ENCODE peak calls at places on chromosomes 13 and 19, in five cellular contexts. One of them, this sample, is unnamed.

GRCh38 chr13:96903085-96903484 is 91.2 kb downstream of the OXGR1 start:
- DNase-seq in cardiac fibroblast: no peak
- DNase-seq in activated B cell treated with CpG ODN at 0.5 μM for 24 hours: no peak
- DNase-seq in tibial nerve: no peak
- DNase-seq in choroid plexus epithelial cell: no peak
- DNase-seq in this sample: no peak

GRCh38 chr13:109010912-109011311 is 381.5 kb downstream of the MYO16 start:
- DNase-seq in choroid plexus epithelial cell: peak
- DNase-seq in activated B cell treated with CpG ODN at 0.5 μM for 24 hours: no peak
- DNase-seq in cardiac fibroblast: no peak
- DNase-seq in tibial nerve: no peak
- DNase-seq in this sample: no peak

GRCh38 chr13:110127986-110128511 is 178.9 kb downstream of the COL4A1 start:
- DNase-seq in tibial nerve: no peak
- DNase-seq in cardiac fibroblast: peak
- DNase-seq in choroid plexus epithelial cell: peak
- DNase-seq in activated B cell treated with CpG ODN at 0.5 μM for 24 hours: no peak
- DNase-seq in this sample: no peak

GRCh38 chr13:50589139-50589538 is 254.4 kb downstream of the DLEU7 start:
- DNase-seq in tibial nerve: no peak
- DNase-seq in choroid plexus epithelial cell: peak
- DNase-seq in cardiac fibroblast: peak
- DNase-seq in activated B cell treated with CpG ODN at 0.5 μM for 24 hours: no peak
- DNase-seq in this sample: no peak

GRCh38 chr13:109740721-109741120 is 45.7 kb downstream of the IRS2 start:
- DNase-seq in cardiac fibroblast: no peak
- DNase-seq in activated B cell treated with CpG ODN at 0.5 μM for 24 hours: no peak
- DNase-seq in choroid plexus epithelial cell: no peak
- DNase-seq in tibial nerve: no peak
- DNase-seq in this sample: no peak

GRCh38 chr19:47122359-47123335 is 8.0 kb upstream of the SAE1 start:
- DNase-seq in tibial nerve: no peak
- DNase-seq in choroid plexus epithelial cell: peak
- DNase-seq in activated B cell treated with CpG ODN at 0.5 μM for 24 hours: no peak
- DNase-seq in cardiac fibroblast: peak
- DNase-seq in this sample: no peak

GRCh38 chr19:30369833-30370232 is 2.4 kb upstream of the ZNF536 start:
- DNase-seq in cardiac fibroblast: no peak
- DNase-seq in activated B cell treated with CpG ODN at 0.5 μM for 24 hours: no peak
- DNase-seq in choroid plexus epithelial cell: no peak
- DNase-seq in tibial nerve: no peak
- DNase-seq in this sample: no peak

GRCh38 chr19:10655457-10656312 is 1.5 kb downstream of the ILF3 start:
- DNase-seq in activated B cell treated with CpG ODN at 0.5 μM for 24 hours: no peak
- DNase-seq in tibial nerve: no peak
- DNase-seq in cardiac fibroblast: peak
- DNase-seq in choroid plexus epithelial cell: peak
- DNase-seq in this sample: no peak

GRCh38 chr13:107450931-107451330 is 764.4 kb downstream of the LIG4 start:
- DNase-seq in choroid plexus epithelial cell: peak
- DNase-seq in cardiac fibroblast: peak
- DNase-seq in activated B cell treated with CpG ODN at 0.5 μM for 24 hours: no peak
- DNase-seq in tibial nerve: no peak
- DNase-seq in this sample: no peak

GRCh38 chr19:18772620-18773587 is 18.2 kb downstream of the COMP start:
- DNase-seq in cardiac fibroblast: no peak
- DNase-seq in activated B cell treated with CpG ODN at 0.5 μM for 24 hours: no peak
- DNase-seq in choroid plexus epithelial cell: no peak
- DNase-seq in tibial nerve: no peak
- DNase-seq in this sample: no peak

GRCh38 chr13:102799544-102800144 is 725 bp downstream of the BIVM start:
- DNase-seq in activated B cell treated with CpG ODN at 0.5 μM for 24 hours: peak
- DNase-seq in choroid plexus epithelial cell: peak
- DNase-seq in tibial nerve: no peak
- DNase-seq in cardiac fibroblast: peak
- DNase-seq in this sample: peak

GRCh38 chr13:40064723-40065122 is 409.3 kb downstream of the COG6 start:
- DNase-seq in activated B cell treated with CpG ODN at 0.5 μM for 24 hours: no peak
- DNase-seq in choroid plexus epithelial cell: peak
- DNase-seq in cardiac fibroblast: peak
- DNase-seq in tibial nerve: no peak
- DNase-seq in this sample: no peak

GRCh38 chr19:38250821-38251563 is 5.2 kb downstream of the PPP1R14A start:
- DNase-seq in activated B cell treated with CpG ODN at 0.5 μM for 24 hours: no peak
- DNase-seq in tibial nerve: peak
- DNase-seq in choroid plexus epithelial cell: no peak
- DNase-seq in cardiac fibroblast: peak
- DNase-seq in this sample: no peak

GRCh38 chr19:2983351-2984195 is 6.2 kb downstream of the TLE6 start:
- DNase-seq in activated B cell treated with CpG ODN at 0.5 μM for 24 hours: peak
- DNase-seq in tibial nerve: peak
- DNase-seq in choroid plexus epithelial cell: peak
- DNase-seq in cardiac fibroblast: peak
- DNase-seq in this sample: peak

GRCh38 chr13:19596960-19597361 is 35.6 kb upstream of the TPTE2 start:
- DNase-seq in cardiac fibroblast: peak
- DNase-seq in choroid plexus epithelial cell: peak
- DNase-seq in activated B cell treated with CpG ODN at 0.5 μM for 24 hours: no peak
- DNase-seq in tibial nerve: no peak
- DNase-seq in this sample: no peak

GRCh38 chr19:45110811-45111210 is 17.8 kb downstream of the PPP1R37 start:
- DNase-seq in activated B cell treated with CpG ODN at 0.5 μM for 24 hours: no peak
- DNase-seq in cardiac fibroblast: no peak
- DNase-seq in choroid plexus epithelial cell: no peak
- DNase-seq in tibial nerve: no peak
- DNase-seq in this sample: no peak

GRCh38 chr13:112159575-112160547 is 92.9 kb downstream of the SOX1 start:
- DNase-seq in tibial nerve: no peak
- DNase-seq in activated B cell treated with CpG ODN at 0.5 μM for 24 hours: no peak
- DNase-seq in choroid plexus epithelial cell: no peak
- DNase-seq in cardiac fibroblast: no peak
- DNase-seq in this sample: no peak

GRCh38 chr13:71817335-71817734 is 49.7 kb downstream of the DACH1 start:
- DNase-seq in tibial nerve: no peak
- DNase-seq in cardiac fibroblast: no peak
- DNase-seq in activated B cell treated with CpG ODN at 0.5 μM for 24 hours: no peak
- DNase-seq in choroid plexus epithelial cell: no peak
- DNase-seq in this sample: no peak

GRCh38 chr19:30367001-30367400 is 5.2 kb upstream of the ZNF536 start:
- DNase-seq in tibial nerve: no peak
- DNase-seq in activated B cell treated with CpG ODN at 0.5 μM for 24 hours: no peak
- DNase-seq in cardiac fibroblast: no peak
- DNase-seq in choroid plexus epithelial cell: no peak
- DNase-seq in this sample: no peak

GRCh38 chr19:38337360-38337653 is 1.7 kb downstream of the CATSPERG start:
- DNase-seq in activated B cell treated with CpG ODN at 0.5 μM for 24 hours: no peak
- DNase-seq in tibial nerve: no peak
- DNase-seq in choroid plexus epithelial cell: no peak
- DNase-seq in cardiac fibroblast: no peak
- DNase-seq in this sample: no peak

GRCh38 chr19:4467835-4468234 is 4.3 kb upstream of the HDGFL2 start:
- DNase-seq in activated B cell treated with CpG ODN at 0.5 μM for 24 hours: no peak
- DNase-seq in tibial nerve: no peak
- DNase-seq in choroid plexus epithelial cell: no peak
- DNase-seq in cardiac fibroblast: no peak
- DNase-seq in this sample: no peak

GRCh38 chr13:44402902-44403719 is 29.5 kb downstream of the SERP2 start:
- DNase-seq in tibial nerve: no peak
- DNase-seq in choroid plexus epithelial cell: no peak
- DNase-seq in activated B cell treated with CpG ODN at 0.5 μM for 24 hours: no peak
- DNase-seq in cardiac fibroblast: no peak
- DNase-seq in this sample: no peak

GRCh38 chr19:30371157-30371845 is 883 bp upstream of the ZNF536 start:
- DNase-seq in activated B cell treated with CpG ODN at 0.5 μM for 24 hours: no peak
- DNase-seq in tibial nerve: no peak
- DNase-seq in choroid plexus epithelial cell: no peak
- DNase-seq in cardiac fibroblast: no peak
- DNase-seq in this sample: no peak

GRCh38 chr13:106100261-106100919 is 435.1 kb downstream of the EFNB2 start:
- DNase-seq in cardiac fibroblast: no peak
- DNase-seq in activated B cell treated with CpG ODN at 0.5 μM for 24 hours: no peak
- DNase-seq in choroid plexus epithelial cell: no peak
- DNase-seq in tibial nerve: no peak
- DNase-seq in this sample: no peak

GRCh38 chr13:76882431-76882830 is 3.8 kb downstream of the KCTD12 start:
- DNase-seq in cardiac fibroblast: peak
- DNase-seq in tibial nerve: no peak
- DNase-seq in activated B cell treated with CpG ODN at 0.5 μM for 24 hours: no peak
- DNase-seq in choroid plexus epithelial cell: peak
- DNase-seq in this sample: no peak

GRCh38 chr13:24050796-24051715 is 109.5 kb upstream of the SPATA13 start:
- DNase-seq in tibial nerve: no peak
- DNase-seq in choroid plexus epithelial cell: no peak
- DNase-seq in cardiac fibroblast: no peak
- DNase-seq in activated B cell treated with CpG ODN at 0.5 μM for 24 hours: no peak
- DNase-seq in this sample: no peak

GRCh38 chr19:54422136-54422535 is 6.9 kb downstream of the TTYH1 start:
- DNase-seq in tibial nerve: no peak
- DNase-seq in cardiac fibroblast: no peak
- DNase-seq in choroid plexus epithelial cell: no peak
- DNase-seq in activated B cell treated with CpG ODN at 0.5 μM for 24 hours: no peak
- DNase-seq in this sample: no peak

GRCh38 chr13:49046534-49046933 is 70.8 kb downstream of the FNDC3A start:
- DNase-seq in activated B cell treated with CpG ODN at 0.5 μM for 24 hours: no peak
- DNase-seq in tibial nerve: no peak
- DNase-seq in cardiac fibroblast: peak
- DNase-seq in choroid plexus epithelial cell: peak
- DNase-seq in this sample: no peak

GRCh38 chr19:32361574-32362317 is 16.3 kb downstream of the ZNF507 start:
- DNase-seq in cardiac fibroblast: no peak
- DNase-seq in choroid plexus epithelial cell: no peak
- DNase-seq in activated B cell treated with CpG ODN at 0.5 μM for 24 hours: no peak
- DNase-seq in tibial nerve: no peak
- DNase-seq in this sample: no peak

GRCh38 chr13:41827507-41828213 is 133.2 kb downstream of the VWA8 start:
- DNase-seq in tibial nerve: no peak
- DNase-seq in choroid plexus epithelial cell: peak
- DNase-seq in activated B cell treated with CpG ODN at 0.5 μM for 24 hours: no peak
- DNase-seq in cardiac fibroblast: peak
- DNase-seq in this sample: no peak

GRCh38 chr13:87089391-87089790 is 581.8 kb upstream of the SLITRK5 start:
- DNase-seq in activated B cell treated with CpG ODN at 0.5 μM for 24 hours: no peak
- DNase-seq in cardiac fibroblast: peak
- DNase-seq in tibial nerve: no peak
- DNase-seq in choroid plexus epithelial cell: peak
- DNase-seq in this sample: no peak

GRCh38 chr13:43994999-43995859 is 115.5 kb downstream of the LACC1 start:
- DNase-seq in cardiac fibroblast: no peak
- DNase-seq in activated B cell treated with CpG ODN at 0.5 μM for 24 hours: no peak
- DNase-seq in choroid plexus epithelial cell: no peak
- DNase-seq in tibial nerve: no peak
- DNase-seq in this sample: no peak

DNA sequence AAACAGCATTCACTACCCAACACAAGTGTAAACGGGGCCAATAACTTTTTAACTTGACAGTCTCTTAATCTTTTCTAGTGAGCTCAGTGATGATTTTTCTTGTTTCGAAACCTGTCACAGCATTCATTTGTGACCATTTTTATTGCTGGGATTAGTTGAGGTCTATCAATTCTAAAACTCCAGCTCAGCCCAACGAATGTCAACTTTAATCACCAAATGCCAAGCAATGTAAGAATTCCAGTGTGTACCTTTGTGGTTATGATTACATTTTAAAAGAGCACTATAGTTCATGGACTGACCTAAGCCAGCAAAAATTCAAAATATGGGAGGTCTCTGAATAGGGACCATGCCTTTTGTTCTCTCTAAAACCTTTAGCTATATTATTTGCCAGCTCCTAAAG is 694.3 kb upstream of the SGCG start:
- DNase-seq in tibial nerve: no peak
- DNase-seq in activated B cell treated with CpG ODN at 0.5 μM for 24 hours: no peak
- DNase-seq in choroid plexus epithelial cell: no peak
- DNase-seq in cardiac fibroblast: no peak
- DNase-seq in this sample: no peak
- TF ChIP-seq CTCF in tibial nerve: no peak
- TF ChIP-seq CTCF in activated B cell treated with CpG ODN at 0.5 μM for 24 hours: no peak
- TF ChIP-seq CTCF in choroid plexus epithelial cell: no peak
- TF ChIP-seq CTCF in cardiac fibroblast: no peak
- TF ChIP-seq CTCF in this sample: no peak

DNA sequence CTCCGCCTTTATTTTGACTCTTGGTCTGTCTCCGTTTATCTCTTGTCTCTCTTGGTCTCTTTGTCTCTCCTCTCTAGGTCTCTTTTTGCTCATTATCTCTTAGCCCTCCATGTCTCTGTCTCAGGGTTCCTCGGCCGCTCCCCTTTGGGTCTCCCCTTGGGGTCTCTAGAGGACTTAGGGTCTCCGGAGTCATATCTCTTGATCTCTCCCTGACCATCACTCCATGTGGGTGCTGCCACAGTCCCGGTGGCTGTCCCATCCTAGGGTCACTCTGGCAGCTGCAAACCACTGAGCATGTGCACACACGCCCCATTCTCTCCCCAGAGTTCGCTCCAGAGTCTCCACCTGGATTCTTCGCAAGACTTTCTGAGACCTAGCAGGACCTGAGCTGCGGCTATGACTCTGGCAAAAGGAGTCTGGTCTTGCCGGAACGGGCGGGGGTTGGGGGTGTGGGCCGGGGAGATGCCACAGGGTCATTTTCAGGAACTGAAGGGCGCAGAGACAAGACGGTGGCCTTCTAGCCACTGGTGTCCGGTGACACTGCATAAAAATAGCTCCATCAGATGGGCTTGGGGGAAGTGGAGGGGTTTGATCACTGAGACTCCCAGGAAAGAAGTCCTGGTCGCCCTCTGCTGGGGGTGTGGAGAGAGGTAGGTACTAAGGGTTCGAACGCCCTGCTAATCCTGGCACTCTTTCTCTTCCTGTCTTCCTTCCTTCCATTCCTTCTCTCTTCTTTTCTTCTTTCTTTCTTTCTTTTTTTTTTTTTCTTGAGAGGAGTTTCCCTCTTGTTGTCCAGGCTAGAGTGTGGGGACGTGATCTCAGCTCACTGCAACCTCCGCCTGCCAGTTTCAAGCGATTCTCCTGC is 1.2 kb upstream of the KCNA7 start:
- DNase-seq in activated B cell treated with CpG ODN at 0.5 μM for 24 hours: no peak
- DNase-seq in tibial nerve: no peak
- DNase-seq in choroid plexus epithelial cell: no peak
- DNase-seq in cardiac fibroblast: peak
- DNase-seq in this sample: no peak
- TF ChIP-seq CTCF in activated B cell treated with CpG ODN at 0.5 μM for 24 hours: no peak
- TF ChIP-seq CTCF in tibial nerve: no peak
- TF ChIP-seq CTCF in choroid plexus epithelial cell: peak
- TF ChIP-seq CTCF in cardiac fibroblast: peak
- TF ChIP-seq CTCF in this sample: peak

DNA sequence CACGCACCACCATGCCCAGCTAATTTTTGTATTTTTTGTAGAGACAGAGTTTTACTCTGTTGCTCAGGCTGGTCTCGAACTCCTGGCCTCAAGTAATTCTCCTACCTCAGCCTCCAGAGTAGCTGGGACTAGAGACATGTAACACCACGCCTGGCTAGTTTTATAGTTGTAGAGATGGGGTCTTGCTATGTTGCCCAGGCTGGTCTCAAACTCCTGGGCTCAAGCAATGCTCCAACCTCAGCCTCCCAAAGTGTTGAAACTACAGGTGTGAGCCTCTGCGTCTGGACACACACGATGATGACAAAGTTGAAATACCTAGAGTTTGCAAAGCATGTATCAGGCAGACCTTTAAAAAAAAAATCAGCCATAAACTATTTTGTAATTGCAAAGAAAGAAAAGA is 4.6 kb upstream of the PTOV1 start:
- DNase-seq in activated B cell treated with CpG ODN at 0.5 μM for 24 hours: no peak
- DNase-seq in cardiac fibroblast: no peak
- DNase-seq in tibial nerve: no peak
- DNase-seq in choroid plexus epithelial cell: no peak
- DNase-seq in this sample: no peak
- TF ChIP-seq CTCF in activated B cell treated with CpG ODN at 0.5 μM for 24 hours: no peak
- TF ChIP-seq CTCF in cardiac fibroblast: no peak
- TF ChIP-seq CTCF in tibial nerve: no peak
- TF ChIP-seq CTCF in choroid plexus epithelial cell: no peak
- TF ChIP-seq CTCF in this sample: no peak

GRCh38 chr13:98523455-98524102 is 53.3 kb downstream of the STK24 start:
- DNase-seq in choroid plexus epithelial cell: no peak
- DNase-seq in activated B cell treated with CpG ODN at 0.5 μM for 24 hours: no peak
- DNase-seq in tibial nerve: no peak
- DNase-seq in cardiac fibroblast: no peak
- DNase-seq in this sample: peak
- TF ChIP-seq CTCF in choroid plexus epithelial cell: no peak
- TF ChIP-seq CTCF in activated B cell treated with CpG ODN at 0.5 μM for 24 hours: no peak
- TF ChIP-seq CTCF in tibial nerve: no peak
- TF ChIP-seq CTCF in cardiac fibroblast: no peak
- TF ChIP-seq CTCF in this sample: peak